ENCODE peak calls at places on chromosomes 1 and 21, in eight cellular contexts. F is cardiac fibroblast, Y is progenitor cell of endocrine pancreas, E is pancreas, O is Peyer's patch, R is psoas muscle, B is brain microvascular endothelial cell, W is fibroblast of lung. A is an unnamed sample.

GRCh38 chr1:3714284-3714741 is 37.9 kb upstream of the CCDC27 start:
- DNase-seq in F (no peak), Y (no peak), E (no peak), O (no peak), R (peak), B (no peak), W (no peak), A (no peak)

GRCh38 chr1:35988237-35988636 is 57.3 kb downstream of the AGO3 start:
- DNase-seq in F (no peak), Y (no peak), E (no peak), O (no peak), R (no peak), B (no peak), W (no peak), A (no peak)

GRCh38 chr1:243917177-243917862 is 67.3 kb upstream of the AKT3 start:
- DNase-seq in F (peak), Y (peak), E (no peak), O (no peak), R (no peak), B (peak), W (peak), A (peak)

GRCh38 chr21:16419188-16419874 is 689.5 kb downstream of the USP25 start:
- DNase-seq in F (peak), Y (no peak), E (peak), O (no peak), R (peak), B (peak), W (peak), A (peak)

GRCh38 chr1:218874313-218874712 is 299.4 kb upstream of the LYPLAL1 start:
- DNase-seq in F (peak), Y (no peak), E (no peak), O (no peak), R (no peak), B (peak), W (peak), A (no peak)

GRCh38 chr1:27522860-27523665 is 33.1 kb upstream of the WASF2 start:
- DNase-seq in F (no peak), Y (no peak), E (no peak), O (peak), R (peak), B (no peak), W (peak), A (peak)

GRCh38 chr1:80994934-80995333 is 805.8 kb upstream of the ADGRL2 start:
- DNase-seq in F (peak), Y (no peak), E (no peak), O (no peak), R (no peak), B (peak), W (no peak), A (no peak)

GRCh38 chr21:37862536-37862935 is 53.7 kb downstream of the KCNJ6 start:
- DNase-seq in F (peak), Y (no peak), E (no peak), O (no peak), R (no peak), B (peak), W (peak), A (no peak)

GRCh38 chr1:209937996-209938959 is at the start of gene SYT14:
- DNase-seq in F (peak), Y (peak), E (peak), O (no peak), R (no peak), B (peak), W (peak), A (no peak)

GRCh38 chr1:153680120-153680403 is 1.6 kb downstream of the NPR1 start:
- DNase-seq in F (no peak), Y (no peak), E (no peak), O (no peak), R (no peak), B (no peak), W (no peak), A (no peak)

GRCh38 chr1:170267317-170267716 is 121.6 kb downstream of the NTMT2 start:
- DNase-seq in F (peak), Y (no peak), E (no peak), O (no peak), R (no peak), B (peak), W (peak), A (no peak)
- TF ChIP-seq CTCF in F (peak), Y (no peak), E (no peak), O (no peak), R (no peak), B (peak), W (no peak), A (no peak)

DNA sequence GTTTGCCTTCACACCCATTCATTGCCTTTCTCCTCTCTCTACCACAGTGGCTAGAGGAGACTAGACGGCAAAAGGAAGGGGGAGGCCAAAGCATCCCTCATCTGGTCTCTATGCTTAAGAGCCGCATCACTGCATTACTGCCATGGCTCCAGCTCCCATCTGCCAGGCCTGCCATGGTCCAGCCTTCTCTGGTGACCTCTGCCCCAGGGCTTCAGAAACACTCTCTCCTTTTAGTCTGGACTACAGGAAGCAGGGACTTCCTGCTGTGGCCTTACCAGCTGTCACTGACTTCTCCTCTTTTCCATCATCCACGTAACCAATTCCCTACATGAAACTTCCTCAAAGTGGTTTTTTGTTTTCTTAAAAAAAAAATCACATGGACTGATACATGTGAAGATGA is 323.1 kb upstream of the NFIA start:
- DNase-seq in F (no peak), Y (no peak), E (peak), O (no peak), R (no peak), B (no peak), W (no peak), A (no peak)
- TF ChIP-seq CTCF in F (no peak), Y (no peak), E (no peak), O (no peak), R (no peak), B (no peak), W (no peak), A (no peak)

GRCh38 chr1:157771666-157772425 is 5.1 kb downstream of the FCRL2 start:
- DNase-seq in F (no peak), Y (no peak), E (no peak), O (no peak), R (no peak), B (no peak), W (no peak), A (no peak)

GRCh38 chr1:157774412-157774811 is 2.5 kb downstream of the FCRL2 start:
- DNase-seq in F (no peak), Y (no peak), E (no peak), O (no peak), R (no peak), B (no peak), W (no peak), A (no peak)

GRCh38 chr1:157775101-157775870 is 1.6 kb downstream of the FCRL2 start:
- DNase-seq in F (no peak), Y (no peak), E (no peak), O (no peak), R (no peak), B (no peak), W (no peak), A (no peak)

GRCh38 chr1:157776971-157777386 is at the start of gene FCRL2:
- DNase-seq in F (no peak), Y (no peak), E (no peak), O (no peak), R (no peak), B (no peak), W (no peak), A (no peak)

DNA sequence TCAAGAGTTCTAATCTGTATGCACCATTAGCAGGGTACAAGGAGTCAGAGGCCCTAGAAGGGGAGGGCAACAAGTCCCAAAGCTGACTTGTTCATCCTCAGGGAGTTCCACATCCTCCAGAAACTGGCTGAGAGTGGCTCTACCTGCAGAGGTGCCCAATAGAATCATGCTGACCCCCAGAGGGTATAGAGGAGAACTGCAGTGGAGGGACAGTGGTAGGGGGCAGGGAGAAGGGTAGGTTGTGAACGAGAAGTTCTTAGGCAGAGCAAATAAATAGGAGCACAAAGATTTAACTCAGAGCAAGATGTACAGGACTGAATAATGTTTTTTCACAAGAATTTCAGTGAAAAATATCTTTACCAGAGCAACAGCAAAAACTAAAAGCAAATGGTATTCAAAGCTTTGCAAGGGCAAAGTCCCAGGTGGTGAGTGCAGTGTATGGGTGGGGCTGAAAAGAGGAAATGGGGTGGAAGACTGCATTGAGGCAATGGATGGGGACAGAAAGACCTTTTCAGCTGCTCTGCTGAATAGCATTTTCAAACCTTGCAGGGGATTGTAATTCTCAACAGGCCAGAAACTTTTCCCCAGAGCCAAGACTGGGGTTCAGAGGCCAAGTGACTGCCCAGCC is 3.1 kb downstream of the FCRL2 start:
- DNase-seq in F (no peak), Y (no peak), E (no peak), O (peak), R (no peak), B (no peak), W (no peak), A (no peak)
- TF ChIP-seq CTCF in F (no peak), Y (peak), E (no peak), O (peak), R (no peak), B (no peak), W (no peak), A (no peak)

GRCh38 chr1:213111502-213111901 is 60.5 kb downstream of the RPS6KC1 start:
- DNase-seq in F (no peak), Y (no peak), E (no peak), O (no peak), R (no peak), B (no peak), W (no peak), A (no peak)
- TF ChIP-seq CTCF in F (no peak), Y (no peak), E (no peak), O (no peak), R (no peak), B (no peak), W (no peak), A (no peak)

GRCh38 chr1:164662955-164663354 is 104.0 kb downstream of the PBX1 start:
- DNase-seq in F (no peak), Y (no peak), E (no peak), O (no peak), R (no peak), B (no peak), W (no peak), A (no peak)

GRCh38 chr1:164664127-164664526 is 105.1 kb downstream of the PBX1 start:
- DNase-seq in F (no peak), Y (no peak), E (no peak), O (no peak), R (no peak), B (no peak), W (no peak), A (no peak)

GRCh38 chr1:164659621-164660414 is 100.8 kb downstream of the PBX1 start:
- DNase-seq in F (no peak), Y (no peak), E (peak), O (no peak), R (peak), B (no peak), W (no peak), A (no peak)

GRCh38 chr1:164662462-164662861 is 103.5 kb downstream of the PBX1 start:
- DNase-seq in F (no peak), Y (no peak), E (no peak), O (no peak), R (no peak), B (no peak), W (no peak), A (no peak)

DNA sequence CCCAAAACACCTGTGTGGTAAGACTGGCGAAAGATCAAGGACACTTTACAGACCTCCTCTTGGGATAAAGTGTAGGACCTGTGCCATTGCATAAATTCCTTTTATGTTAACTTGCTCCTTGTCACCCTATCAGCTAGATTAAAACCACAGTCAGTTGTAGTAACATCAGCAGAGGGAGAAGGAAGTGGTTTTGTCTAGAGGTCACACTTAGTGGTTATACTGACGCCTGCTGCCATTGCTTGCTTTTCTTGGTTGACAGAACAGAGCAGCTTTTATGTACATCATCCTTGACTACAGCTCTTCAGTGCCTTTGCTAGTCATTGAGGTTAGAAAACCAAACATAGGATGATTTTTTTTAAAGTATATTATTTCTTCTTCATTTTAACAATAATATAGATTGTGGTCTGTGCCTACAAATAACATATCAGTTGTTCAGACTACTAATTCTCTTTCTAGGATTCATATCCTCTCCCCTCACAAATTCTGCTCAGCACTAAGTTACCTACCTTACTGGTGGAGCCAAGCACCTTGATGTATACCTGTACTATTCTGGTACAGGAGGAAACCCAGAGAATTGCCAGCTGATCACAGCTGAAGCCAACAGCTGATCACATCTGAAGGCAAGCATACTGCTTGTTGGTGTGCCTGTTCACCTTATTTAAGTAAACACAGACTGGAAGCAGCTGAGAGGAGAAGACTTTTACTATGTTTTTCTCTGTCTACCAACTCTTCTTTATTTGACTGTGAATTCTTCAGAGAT is 101.6 kb downstream of the PBX1 start:
- DNase-seq in F (peak), Y (no peak), E (no peak), O (no peak), R (no peak), B (peak), W (peak), A (no peak)
- TF ChIP-seq CTCF in F (no peak), Y (no peak), E (no peak), O (no peak), R (no peak), B (no peak), W (no peak), A (no peak)

GRCh38 chr1:116743535-116743934 is 10.7 kb upstream of the CD2 start:
- DNase-seq in F (no peak), Y (no peak), E (no peak), O (no peak), R (no peak), B (no peak), W (no peak), A (no peak)

GRCh38 chr1:116751626-116752025 is 2.6 kb upstream of the CD2 start:
- DNase-seq in F (no peak), Y (no peak), E (no peak), O (no peak), R (no peak), B (no peak), W (no peak), A (no peak)

GRCh38 chr1:116751149-116751548 is 3.1 kb upstream of the CD2 start:
- DNase-seq in F (no peak), Y (no peak), E (no peak), O (no peak), R (no peak), B (no peak), W (no peak), A (no peak)

DNA sequence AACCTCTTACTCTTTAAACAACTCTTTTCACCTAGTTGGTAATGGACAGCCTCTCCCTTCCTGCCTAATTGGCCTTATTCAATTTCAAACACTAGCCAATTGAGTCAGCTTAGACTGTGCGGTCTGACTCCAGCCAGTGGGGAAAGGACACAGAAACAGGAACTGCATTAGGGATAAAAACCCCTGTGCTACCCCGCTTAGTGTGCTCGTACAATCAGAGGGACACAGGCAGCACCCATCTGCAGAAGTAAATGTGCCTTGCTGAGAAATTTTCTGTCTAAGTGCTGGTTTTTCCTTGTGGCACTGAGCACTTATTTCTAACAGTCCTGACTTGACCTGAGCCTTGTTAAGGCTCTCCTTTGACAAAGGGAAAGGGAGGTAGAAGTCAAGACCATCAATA is 6.0 kb upstream of the CD2 start:
- DNase-seq in F (no peak), Y (no peak), E (no peak), O (no peak), R (no peak), B (no peak), W (no peak), A (no peak)
- TF ChIP-seq CTCF in F (no peak), Y (no peak), E (no peak), O (no peak), R (no peak), B (no peak), W (no peak), A (no peak)

GRCh38 chr21:33479679-33480480 is at the start of gene TMEM50B:
- DNase-seq in F (peak), Y (peak), E (peak), O (peak), R (peak), B (peak), W (peak), A (peak)
- TF ChIP-seq CTCF in F (peak), Y (peak), E (peak), O (peak), R (peak), B (peak), W (peak), A (peak)

DNA sequence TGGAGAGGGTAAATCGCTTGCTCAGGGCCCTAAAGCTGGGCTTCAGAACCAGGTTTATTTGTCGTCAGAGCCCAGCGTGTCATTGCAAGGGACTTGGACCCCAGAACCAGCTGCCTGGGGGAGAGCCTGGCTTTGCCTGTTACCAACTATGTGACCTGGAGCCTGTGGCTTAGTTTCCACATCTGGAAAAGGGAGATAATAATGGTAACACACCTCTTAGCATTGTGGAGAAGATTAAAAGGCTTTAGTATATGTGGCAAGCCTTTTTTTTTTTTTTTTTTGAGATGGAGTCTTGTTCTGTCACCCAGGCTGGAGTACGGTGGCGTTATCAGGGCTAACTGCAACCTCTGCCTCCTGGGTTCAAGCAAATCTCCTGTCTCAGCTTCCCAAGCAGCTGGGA is 12.5 kb downstream of the CD52 start:
- DNase-seq in F (no peak), Y (no peak), E (no peak), O (no peak), R (no peak), B (no peak), W (no peak), A (no peak)
- TF ChIP-seq CTCF in F (no peak), Y (no peak), E (no peak), O (no peak), R (no peak), B (no peak), W (no peak), A (no peak)

DNA sequence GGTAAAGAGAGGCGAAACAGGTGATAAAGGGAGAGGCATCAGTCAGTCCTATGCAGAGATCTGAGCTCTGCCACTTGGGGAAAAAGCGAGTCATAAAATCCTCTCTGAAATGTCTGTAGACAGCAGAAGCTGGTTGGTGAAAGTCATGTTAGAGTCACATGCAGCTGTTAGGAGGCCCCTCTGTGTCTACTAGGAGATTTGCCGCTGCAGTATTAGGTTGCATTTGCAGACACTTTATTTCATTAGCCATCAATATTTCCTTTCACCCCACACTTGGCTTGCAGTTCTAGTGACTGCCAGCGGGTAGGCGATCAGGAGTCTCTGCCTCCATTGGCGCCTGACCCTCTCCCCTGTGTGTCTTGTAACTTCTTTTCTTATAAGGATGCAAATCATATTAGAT is 16.2 kb downstream of the ATP1A4 start:
- DNase-seq in F (no peak), Y (no peak), E (no peak), O (no peak), R (no peak), B (no peak), W (no peak), A (no peak)
- TF ChIP-seq CTCF in F (no peak), Y (peak), E (no peak), O (no peak), R (no peak), B (peak), W (no peak), A (no peak)

GRCh38 chr1:64006276-64007051 is 197.0 kb upstream of the UBE2U start:
- DNase-seq in F (peak), Y (no peak), E (no peak), O (no peak), R (no peak), B (peak), W (peak), A (no peak)

GRCh38 chr1:64004451-64004850 is 199.0 kb upstream of the UBE2U start:
- DNase-seq in F (no peak), Y (no peak), E (no peak), O (no peak), R (no peak), B (no peak), W (no peak), A (no peak)

GRCh38 chr1:64000021-64000420 is 203.4 kb upstream of the UBE2U start:
- DNase-seq in F (peak), Y (no peak), E (no peak), O (no peak), R (no peak), B (no peak), W (peak), A (no peak)

GRCh38 chr1:64001038-64001437 is 202.4 kb upstream of the UBE2U start:
- DNase-seq in F (no peak), Y (no peak), E (no peak), O (no peak), R (no peak), B (no peak), W (peak), A (no peak)
- TF ChIP-seq CTCF in F (no peak), Y (no peak), E (no peak), O (no peak), R (no peak), B (no peak), W (no peak), A (no peak)